ENCODE peak calls at places on chromosomes 1 and 21, in ten cellular contexts. D, E, M, A, K, F, G, H, T and S are unnamed samples.
A peak's percentile ranks its signal among the peaks of the same experiment; 100 is the strongest.

GRCh38 chr1:243301059-243301458 is 45.2 kb downstream of the SDCCAG8 start:
- DNase-seq in D (no peak), E (no peak), M (no peak), A (no peak), K (no peak), F (no peak), G (no peak), H (no peak), T (no peak), S (no peak)

GRCh38 chr1:15937706-15938168 is 38.2 kb downstream of the ZBTB17 start:
- DNase-seq in D (peak; percentile 63), E (no peak), M (no peak), A (no peak), K (peak; percentile 15), F (no peak), G (no peak), H (no peak), T (no peak), S (peak; percentile 33)

GRCh38 chr1:226111109-226111864 is 48.8 kb downstream of the H3-3A start:
- DNase-seq in D (no peak), E (no peak), M (no peak), A (no peak), K (peak; percentile 32), F (no peak), G (no peak), H (no peak), T (no peak), S (no peak)

GRCh38 chr1:156096640-156097391 is 14.6 kb upstream of the MEX3A start:
- DNase-seq in D (peak; percentile 90), E (peak; percentile 86), M (peak; percentile 87), A (peak; percentile 84), K (peak; percentile 84), F (peak; percentile 93), G (peak; percentile 95), H (no peak), T (peak; percentile 92), S (peak; percentile 68)

GRCh38 chr21:43775795-43776430 is at the start of gene CSTB:
- DNase-seq in D (peak; percentile 90), E (peak; percentile 65), M (peak; percentile 92), A (peak; percentile 55), K (peak; percentile 89), F (peak; percentile 89), G (peak; percentile 90), H (no peak), T (peak; percentile 74), S (no peak)

GRCh38 chr1:210236840-210237409 is 4.3 kb downstream of the SERTAD4 start:
- DNase-seq in D (peak; percentile 52), E (no peak), M (no peak), A (peak; percentile 98), K (no peak), F (peak; percentile 50), G (no peak), H (no peak), T (no peak), S (peak; percentile 75)

GRCh38 chr21:34126269-34126668 is 52.9 kb downstream of the MRPS6 start:
- DNase-seq in D (no peak), E (no peak), M (no peak), A (peak; percentile 21), K (no peak), F (peak; percentile 53), G (no peak), H (no peak), T (no peak), S (peak; percentile 22)

GRCh38 chr1:93344886-93345632 is 648 bp upstream of the DR1 start:
- DNase-seq in D (no peak), E (no peak), M (no peak), A (no peak), K (no peak), F (no peak), G (no peak), H (no peak), T (no peak), S (no peak)

GRCh38 chr1:16338961-16339360 is 13.3 kb downstream of the FBXO42 start:
- DNase-seq in D (no peak), E (no peak), M (no peak), A (no peak), K (no peak), F (no peak), G (no peak), H (no peak), T (no peak), S (no peak)

GRCh38 chr1:10640079-10640578 is 156.3 kb downstream of the CASZ1 start:
- DNase-seq in D (peak; percentile 70), E (no peak), M (no peak), A (no peak), K (no peak), F (peak; percentile 63), G (no peak), H (no peak), T (no peak), S (no peak)

GRCh38 chr1:2610036-2610720 is 22.6 kb downstream of the MMEL1 start:
- DNase-seq in D (no peak), E (no peak), M (peak; percentile 40), A (no peak), K (no peak), F (peak; percentile 33), G (no peak), H (no peak), T (no peak), S (no peak)

GRCh38 chr1:110463695-110464094 is 12.7 kb downstream of the PROK1 start:
- DNase-seq in D (no peak), E (no peak), M (no peak), A (no peak), K (no peak), F (no peak), G (no peak), H (no peak), T (no peak), S (no peak)

GRCh38 chr1:27663735-27664119 is 8.3 kb downstream of the IFI6 start:
- DNase-seq in D (no peak), E (no peak), M (no peak), A (no peak), K (no peak), F (no peak), G (no peak), H (no peak), T (no peak), S (no peak)

GRCh38 chr1:53825306-53825705 is 12.8 kb downstream of the NDC1 start:
- DNase-seq in D (no peak), E (no peak), M (no peak), A (no peak), K (no peak), F (no peak), G (no peak), H (no peak), T (no peak), S (no peak)

GRCh38 chr1:53821380-53821779 is 16.7 kb downstream of the NDC1 start:
- DNase-seq in D (no peak), E (no peak), M (no peak), A (no peak), K (no peak), F (no peak), G (no peak), H (no peak), T (no peak), S (no peak)

GRCh38 chr1:53822931-53823330 is 15.2 kb downstream of the NDC1 start:
- DNase-seq in D (no peak), E (no peak), M (no peak), A (no peak), K (no peak), F (no peak), G (no peak), H (no peak), T (no peak), S (no peak)

DNA sequence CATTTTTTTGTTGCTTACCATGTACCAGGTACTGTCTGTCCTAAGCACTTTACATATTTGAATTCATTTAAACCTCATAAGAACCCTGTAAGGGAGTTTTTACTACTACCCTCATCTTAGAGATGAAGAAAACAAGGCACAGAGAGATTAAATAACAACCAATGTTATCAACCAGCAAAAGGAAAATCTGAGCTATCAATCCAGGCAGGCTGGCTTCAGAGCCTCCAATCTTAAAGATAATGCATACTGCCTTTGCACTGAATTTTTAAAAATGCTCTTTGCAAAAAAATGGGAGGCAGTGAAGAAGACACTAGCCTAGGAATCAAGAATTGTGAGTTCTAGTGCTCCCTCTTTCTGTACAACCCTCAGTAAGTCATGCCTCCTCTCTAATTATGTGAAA is 18.7 kb downstream of the NDC1 start:
- DNase-seq in D (no peak), E (no peak), M (no peak), A (no peak), K (no peak), F (no peak), G (no peak), H (no peak), T (no peak), S (no peak)
- TF ChIP-seq CTCF in D (no peak), E (no peak), M (no peak), A (no peak), K (no peak), F (no peak), G (no peak), H (no peak), T (no peak), S (no peak)

DNA sequence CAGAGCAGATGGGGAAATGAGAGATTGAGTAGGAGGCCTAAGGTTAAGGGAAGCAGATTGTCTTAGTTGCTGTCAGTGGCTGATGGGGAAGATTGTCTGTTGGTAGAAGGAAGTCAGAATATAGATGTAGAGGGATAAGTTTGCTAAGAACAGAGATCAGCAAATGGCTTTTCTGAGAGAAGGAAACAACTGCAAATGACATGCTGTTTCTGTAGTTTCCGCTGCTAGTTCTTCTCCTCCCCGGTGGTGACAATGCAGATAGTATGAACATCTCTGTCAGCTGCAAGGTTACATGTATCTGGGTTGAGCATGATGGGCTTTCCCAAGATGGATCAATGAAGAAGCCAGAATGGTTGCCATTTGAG is 830 bp downstream of the CD1C start:
- DNase-seq in D (no peak), E (no peak), M (no peak), A (no peak), K (no peak), F (no peak), G (no peak), H (no peak), T (no peak), S (no peak)
- TF ChIP-seq CTCF in D (no peak), E (no peak), M (no peak), A (no peak), K (no peak), F (no peak), G (no peak), H (no peak), T (no peak), S (no peak)

GRCh38 chr1:181087400-181087901 is 1.0 kb upstream of the IER5 start:
- DNase-seq in D (no peak), E (peak; percentile 61), M (no peak), A (no peak), K (peak; percentile 64), F (no peak), G (no peak), H (no peak), T (no peak), S (no peak)
- TF ChIP-seq CTCF in D (no peak), E (no peak), M (no peak), A (no peak), K (no peak), F (no peak), G (no peak), H (no peak), T (no peak), S (no peak)

GRCh38 chr1:166875734-166876539 is at the start of gene TADA1:
- DNase-seq in D (peak; percentile 100), E (peak; percentile 99), M (peak; percentile 99), A (peak; percentile 97), K (peak; percentile 100), F (peak; percentile 98), G (peak; percentile 99), H (peak; percentile 88), T (peak; percentile 99), S (peak; percentile 95)
- TF ChIP-seq CTCF in D (no peak), E (no peak), M (no peak), A (peak; percentile 34), K (no peak), F (peak; percentile 65), G (no peak), H (no peak), T (peak; percentile 54), S (no peak)